ENCODE peak calls at places on chromosomes 2 and 18, in five cellular contexts. U is suprapubic skin, F is stomach, H is A549, J is sigmoid colon. E is an unnamed sample.

GRCh38 chr2:10449838-10450691 is 1.9 kb upstream of the ODC1 start:
- DNase-seq in U (no peak), F (peak; percentile 65), H (peak; percentile 80), J (no peak), E (peak; percentile 38)

GRCh38 chr2:235225261-235225660 is 268.6 kb upstream of the AGAP1 start:
- DNase-seq in U (no peak), F (no peak), H (no peak), J (no peak), E (no peak)

GRCh38 chr2:174888646-174889271 is 116.4 kb downstream of the CHN1 start:
- DNase-seq in U (no peak), F (no peak), H (no peak), J (no peak), E (no peak)

GRCh38 chr2:233259745-233260144 is 8.3 kb downstream of the ATG16L1 start:
- DNase-seq in U (no peak), F (no peak), H (no peak), J (no peak), E (no peak)

GRCh38 chr2:172609488-172609887 is 53.6 kb downstream of the PDK1 start:
- DNase-seq in U (no peak), F (no peak), H (no peak), J (no peak), E (no peak)

GRCh38 chr2:36511858-36512630 is 85.9 kb downstream of the FEZ2 start:
- DNase-seq in U (no peak), F (no peak), H (no peak), J (no peak), E (no peak)

GRCh38 chr2:210752532-210752931 is 196.1 kb downstream of the CPS1 start:
- DNase-seq in U (no peak), F (peak; percentile 51), H (no peak), J (no peak), E (no peak)

GRCh38 chr2:237277151-237277550 is 136.8 kb downstream of the COL6A3 start:
- DNase-seq in U (no peak), F (no peak), H (no peak), J (no peak), E (no peak)

GRCh38 chr2:102929721-102930120 is 167.9 kb downstream of the TMEM182 start:
- DNase-seq in U (no peak), F (no peak), H (no peak), J (no peak), E (no peak)

GRCh38 chr2:26351375-26352090 is 4.9 kb upstream of the ADGRF3 start:
- DNase-seq in U (no peak), F (no peak), H (no peak), J (no peak), E (no peak)

GRCh38 chr2:43300222-43300621 is 73.8 kb upstream of the ZFP36L2 start:
- DNase-seq in U (no peak), F (no peak), H (no peak), J (no peak), E (no peak)

GRCh38 chr2:113376248-113376934 is 61.1 kb upstream of the ZNG1B start:
- DNase-seq in U (no peak), F (no peak), H (no peak), J (no peak), E (no peak)

GRCh38 chr2:46352621-46353020 is 55.4 kb downstream of the EPAS1 start:
- DNase-seq in U (no peak), F (no peak), H (no peak), J (no peak), E (no peak)

GRCh38 chr2:235287369-235287722 is 206.5 kb upstream of the AGAP1 start:
- DNase-seq in U (no peak), F (no peak), H (no peak), J (no peak), E (no peak)

GRCh38 chr18:8801263-8801901 is 96.0 kb downstream of the MTCL1 start:
- DNase-seq in U (no peak), F (no peak), H (peak; percentile 79), J (no peak), E (no peak)

GRCh38 chr2:240919786-240920782 is 13.9 kb downstream of the CROCC2 start:
- DNase-seq in U (peak; percentile 77), F (peak; percentile 16), H (no peak), J (peak; percentile 50), E (peak; percentile 6)

GRCh38 chr2:240920783-240921231 is 14.7 kb downstream of the CROCC2 start:
- DNase-seq in U (no peak), F (peak; percentile 17), H (no peak), J (peak; percentile 68), E (peak; percentile 49)

GRCh38 chr2:240922982-240923537 is 16.9 kb downstream of the CROCC2 start:
- DNase-seq in U (peak; percentile 67), F (peak; percentile 18), H (peak; percentile 72), J (peak; percentile 53), E (peak; percentile 14)

GRCh38 chr2:240921319-240922233 is 15.4 kb downstream of the CROCC2 start:
- DNase-seq in U (peak; percentile 91), F (peak; percentile 25), H (peak; percentile 58), J (peak; percentile 76), E (peak; percentile 31)

GRCh38 chr2:240922234-240922981 is 16.3 kb downstream of the CROCC2 start:
- DNase-seq in U (peak; percentile 76), F (peak; percentile 8), H (no peak), J (peak; percentile 53), E (peak; percentile 38)
- TF ChIP-seq EP300 in U (no peak), F (no peak), H (no peak), J (no peak), E (no peak)

DNA sequence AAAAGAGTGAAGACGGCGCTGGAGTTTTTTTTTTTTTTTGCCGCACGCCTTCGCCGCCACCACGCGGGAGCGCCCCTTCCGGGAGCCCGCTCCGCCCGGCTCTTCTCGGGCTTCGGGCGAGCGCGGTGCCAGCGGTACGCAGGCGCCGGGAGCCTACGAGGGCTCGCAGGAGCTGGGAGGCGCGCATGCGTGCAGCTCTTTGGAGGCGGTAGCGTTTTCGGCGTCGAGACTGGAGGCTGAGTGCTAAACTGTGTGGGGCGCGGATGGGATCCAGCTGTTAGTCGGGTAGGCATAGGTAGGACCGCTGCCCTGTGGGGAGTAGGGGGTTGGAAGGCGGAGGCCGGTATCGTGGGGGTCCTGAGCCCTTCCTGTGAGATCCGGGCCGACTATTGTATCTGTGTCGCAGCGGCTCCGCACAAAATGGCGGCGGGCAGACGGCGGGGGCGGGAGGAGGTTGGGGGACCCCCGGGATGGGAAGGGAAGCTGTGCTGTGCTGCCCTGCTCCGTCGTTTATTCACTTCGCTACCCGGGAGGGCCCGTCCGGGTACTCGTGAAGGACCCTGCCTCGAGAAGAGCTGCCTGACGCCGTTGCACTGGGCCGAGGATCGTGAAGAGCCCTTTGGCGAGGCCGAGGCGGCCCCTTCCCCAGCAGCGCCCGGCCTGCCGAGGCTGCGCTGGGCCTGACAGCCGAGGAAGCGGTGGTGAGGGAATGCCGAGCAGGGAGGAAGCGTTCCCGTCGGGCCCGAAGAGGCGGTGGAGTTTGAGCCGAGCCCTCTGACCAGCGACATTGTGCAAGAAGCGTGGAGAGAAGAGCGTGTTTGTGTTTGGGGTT is at the start of gene ZNF638:
- DNase-seq in U (peak; percentile 93), F (peak; percentile 95), H (peak; percentile 94), J (peak; percentile 96), E (peak; percentile 91)
- TF ChIP-seq EP300 in U (no peak), F (no peak), H (no peak), J (no peak), E (no peak)

GRCh38 chr2:9335322-9335754 is 88.0 kb downstream of the ITGB1BP1 start:
- DNase-seq in U (no peak), F (no peak), H (no peak), J (no peak), E (no peak)

GRCh38 chr2:9332136-9332852 is 91.0 kb downstream of the ITGB1BP1 start:
- DNase-seq in U (no peak), F (no peak), H (no peak), J (no peak), E (no peak)

GRCh38 chr2:9334722-9335121 is 88.6 kb downstream of the ITGB1BP1 start:
- DNase-seq in U (no peak), F (no peak), H (no peak), J (no peak), E (no peak)

GRCh38 chr2:9332853-9333245 is 90.5 kb downstream of the ITGB1BP1 start:
- DNase-seq in U (no peak), F (no peak), H (no peak), J (no peak), E (no peak)

GRCh38 chr2:9333591-9334171 is 89.6 kb downstream of the ITGB1BP1 start:
- DNase-seq in U (no peak), F (peak; percentile 71), H (peak; percentile 83), J (peak; percentile 81), E (peak; percentile 58)
- TF ChIP-seq EP300 in U (no peak), F (no peak), H (no peak), J (no peak), E (no peak)

GRCh38 chr2:39620067-39620466 is 45.6 kb upstream of the TMEM178A start:
- DNase-seq in U (no peak), F (peak; percentile 56), H (peak; percentile 9), J (peak; percentile 81), E (peak; percentile 61)
- TF ChIP-seq EP300 in U (no peak), F (no peak), H (no peak), J (no peak), E (no peak)

GRCh38 chr2:69138793-69139510 is 126.0 kb downstream of the ANTXR1 start:
- DNase-seq in U (no peak), F (no peak), H (peak; percentile 65), J (peak; percentile 77), E (no peak)

GRCh38 chr2:69134546-69134945 is 121.6 kb downstream of the ANTXR1 start:
- DNase-seq in U (no peak), F (no peak), H (no peak), J (no peak), E (no peak)

GRCh38 chr2:69141081-69141480 is 128.1 kb downstream of the ANTXR1 start:
- DNase-seq in U (no peak), F (no peak), H (no peak), J (no peak), E (no peak)

GRCh38 chr2:69139778-69140177 is 126.8 kb downstream of the ANTXR1 start:
- DNase-seq in U (no peak), F (no peak), H (no peak), J (no peak), E (no peak)

DNA sequence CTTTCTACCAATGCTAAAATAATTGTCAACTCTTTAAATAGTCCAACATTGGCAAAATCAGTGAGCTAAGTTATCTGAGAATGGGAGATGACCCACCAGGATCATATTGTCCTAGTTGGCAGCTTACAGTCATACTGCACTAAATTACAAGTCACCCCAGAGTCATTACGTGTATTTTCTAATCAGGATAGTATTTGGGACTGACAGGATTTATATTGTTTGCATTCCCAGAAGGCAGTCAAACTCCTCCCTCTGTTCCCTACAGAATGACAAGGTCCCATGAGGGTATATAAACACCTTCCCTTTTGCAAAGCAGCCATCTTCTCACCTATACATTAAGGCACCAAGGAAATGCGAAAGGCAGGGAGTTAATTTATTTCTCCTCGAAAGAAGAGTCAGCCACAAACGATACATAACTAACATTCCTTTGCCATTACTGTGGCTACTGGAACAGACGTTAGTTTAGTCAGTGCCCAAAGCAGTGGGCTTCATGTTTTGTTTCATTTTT is 125.3 kb downstream of the ANTXR1 start:
- DNase-seq in U (no peak), F (no peak), H (peak; percentile 36), J (no peak), E (no peak)
- TF ChIP-seq EP300 in U (no peak), F (no peak), H (no peak), J (no peak), E (no peak)